ENCODE peak calls at places on chromosomes 4 and X, in eight cellular contexts. One of them, this sample, is unnamed.

GRCh38 chrX:149120459-149120858 is 384.6 kb downstream of the IDS start:
- DNase-seq in heart left ventricle: no peak
- DNase-seq in stimulated activated CD4-positive, alpha-beta T cell treated with anti-CD3 and anti-CD28 coated beads, Interleukin-4, amount 100 ng/mL, for 48 hours: no peak
- DNase-seq in M059J: no peak
- DNase-seq in fibroblast of villous mesenchyme: no peak
- DNase-seq in left ventricle myocardium inferior: no peak
- DNase-seq in activated CD8-positive, alpha-beta memory T cell treated with anti-CD3 and anti-CD28 coated beads, Interleukin-2, amount 50 U/mL, for 4 hours: no peak
- DNase-seq in spleen: no peak
- DNase-seq in this sample: no peak

GRCh38 chr4:188986271-188986689 is 847.0 kb downstream of the TRIML1 start:
- DNase-seq in heart left ventricle: no peak
- DNase-seq in stimulated activated CD4-positive, alpha-beta T cell treated with anti-CD3 and anti-CD28 coated beads, Interleukin-4, amount 100 ng/mL, for 48 hours: no peak
- DNase-seq in M059J: peak
- DNase-seq in fibroblast of villous mesenchyme: peak
- DNase-seq in left ventricle myocardium inferior: no peak
- DNase-seq in activated CD8-positive, alpha-beta memory T cell treated with anti-CD3 and anti-CD28 coated beads, Interleukin-2, amount 50 U/mL, for 4 hours: no peak
- DNase-seq in spleen: no peak
- DNase-seq in this sample: no peak

GRCh38 chrX:9500584-9500983 is 35.7 kb downstream of the TBL1X start:
- DNase-seq in heart left ventricle: no peak
- DNase-seq in stimulated activated CD4-positive, alpha-beta T cell treated with anti-CD3 and anti-CD28 coated beads, Interleukin-4, amount 100 ng/mL, for 48 hours: no peak
- DNase-seq in M059J: no peak
- DNase-seq in fibroblast of villous mesenchyme: no peak
- DNase-seq in left ventricle myocardium inferior: no peak
- DNase-seq in activated CD8-positive, alpha-beta memory T cell treated with anti-CD3 and anti-CD28 coated beads, Interleukin-2, amount 50 U/mL, for 4 hours: no peak
- DNase-seq in spleen: no peak
- DNase-seq in this sample: no peak

GRCh38 chr4:152468408-152468807 is 67.5 kb downstream of the FBXW7 start:
- DNase-seq in heart left ventricle: no peak
- DNase-seq in stimulated activated CD4-positive, alpha-beta T cell treated with anti-CD3 and anti-CD28 coated beads, Interleukin-4, amount 100 ng/mL, for 48 hours: no peak
- DNase-seq in M059J: no peak
- DNase-seq in fibroblast of villous mesenchyme: no peak
- DNase-seq in left ventricle myocardium inferior: no peak
- DNase-seq in activated CD8-positive, alpha-beta memory T cell treated with anti-CD3 and anti-CD28 coated beads, Interleukin-2, amount 50 U/mL, for 4 hours: no peak
- DNase-seq in spleen: no peak
- DNase-seq in this sample: no peak

GRCh38 chr4:113686950-113687718 is 74.4 kb downstream of the CAMK2D start:
- DNase-seq in heart left ventricle: no peak
- DNase-seq in stimulated activated CD4-positive, alpha-beta T cell treated with anti-CD3 and anti-CD28 coated beads, Interleukin-4, amount 100 ng/mL, for 48 hours: no peak
- DNase-seq in M059J: peak
- DNase-seq in fibroblast of villous mesenchyme: no peak
- DNase-seq in left ventricle myocardium inferior: no peak
- DNase-seq in activated CD8-positive, alpha-beta memory T cell treated with anti-CD3 and anti-CD28 coated beads, Interleukin-2, amount 50 U/mL, for 4 hours: no peak
- DNase-seq in spleen: no peak
- DNase-seq in this sample: no peak

GRCh38 chr4:39825741-39826231 is 127.8 kb downstream of the UBE2K start:
- DNase-seq in heart left ventricle: no peak
- DNase-seq in stimulated activated CD4-positive, alpha-beta T cell treated with anti-CD3 and anti-CD28 coated beads, Interleukin-4, amount 100 ng/mL, for 48 hours: no peak
- DNase-seq in M059J: peak
- DNase-seq in fibroblast of villous mesenchyme: peak
- DNase-seq in left ventricle myocardium inferior: no peak
- DNase-seq in activated CD8-positive, alpha-beta memory T cell treated with anti-CD3 and anti-CD28 coated beads, Interleukin-2, amount 50 U/mL, for 4 hours: no peak
- DNase-seq in spleen: no peak
- DNase-seq in this sample: no peak

GRCh38 chrX:32116047-32116446 is 1044.2 kb upstream of the FTHL17 start:
- DNase-seq in heart left ventricle: no peak
- DNase-seq in stimulated activated CD4-positive, alpha-beta T cell treated with anti-CD3 and anti-CD28 coated beads, Interleukin-4, amount 100 ng/mL, for 48 hours: no peak
- DNase-seq in M059J: no peak
- DNase-seq in fibroblast of villous mesenchyme: no peak
- DNase-seq in left ventricle myocardium inferior: no peak
- DNase-seq in activated CD8-positive, alpha-beta memory T cell treated with anti-CD3 and anti-CD28 coated beads, Interleukin-2, amount 50 U/mL, for 4 hours: no peak
- DNase-seq in spleen: no peak
- DNase-seq in this sample: no peak

GRCh38 chr4:165364452-165365080 is 14.2 kb upstream of the CPE start:
- DNase-seq in heart left ventricle: no peak
- DNase-seq in stimulated activated CD4-positive, alpha-beta T cell treated with anti-CD3 and anti-CD28 coated beads, Interleukin-4, amount 100 ng/mL, for 48 hours: no peak
- DNase-seq in M059J: peak
- DNase-seq in fibroblast of villous mesenchyme: peak
- DNase-seq in left ventricle myocardium inferior: no peak
- DNase-seq in activated CD8-positive, alpha-beta memory T cell treated with anti-CD3 and anti-CD28 coated beads, Interleukin-2, amount 50 U/mL, for 4 hours: no peak
- DNase-seq in spleen: no peak
- DNase-seq in this sample: no peak

GRCh38 chrX:150329888-150330287 is 33.2 kb upstream of the MAMLD1 start:
- DNase-seq in heart left ventricle: no peak
- DNase-seq in stimulated activated CD4-positive, alpha-beta T cell treated with anti-CD3 and anti-CD28 coated beads, Interleukin-4, amount 100 ng/mL, for 48 hours: no peak
- DNase-seq in M059J: no peak
- DNase-seq in fibroblast of villous mesenchyme: no peak
- DNase-seq in left ventricle myocardium inferior: no peak
- DNase-seq in activated CD8-positive, alpha-beta memory T cell treated with anti-CD3 and anti-CD28 coated beads, Interleukin-2, amount 50 U/mL, for 4 hours: no peak
- DNase-seq in spleen: no peak
- DNase-seq in this sample: no peak

GRCh38 chrX:74349387-74349786 is 45.4 kb downstream of the ZCCHC13 start:
- DNase-seq in heart left ventricle: no peak
- DNase-seq in stimulated activated CD4-positive, alpha-beta T cell treated with anti-CD3 and anti-CD28 coated beads, Interleukin-4, amount 100 ng/mL, for 48 hours: no peak
- DNase-seq in M059J: peak
- DNase-seq in fibroblast of villous mesenchyme: peak
- DNase-seq in left ventricle myocardium inferior: no peak
- DNase-seq in activated CD8-positive, alpha-beta memory T cell treated with anti-CD3 and anti-CD28 coated beads, Interleukin-2, amount 50 U/mL, for 4 hours: no peak
- DNase-seq in spleen: no peak
- DNase-seq in this sample: no peak

GRCh38 chr4:4480205-4480604 is 61.6 kb downstream of the STX18 start:
- DNase-seq in heart left ventricle: no peak
- DNase-seq in stimulated activated CD4-positive, alpha-beta T cell treated with anti-CD3 and anti-CD28 coated beads, Interleukin-4, amount 100 ng/mL, for 48 hours: no peak
- DNase-seq in M059J: no peak
- DNase-seq in fibroblast of villous mesenchyme: no peak
- DNase-seq in left ventricle myocardium inferior: no peak
- DNase-seq in activated CD8-positive, alpha-beta memory T cell treated with anti-CD3 and anti-CD28 coated beads, Interleukin-2, amount 50 U/mL, for 4 hours: no peak
- DNase-seq in spleen: no peak
- DNase-seq in this sample: no peak

GRCh38 chr4:116618638-116619037 is 466.7 kb downstream of the TRAM1L1 start:
- DNase-seq in heart left ventricle: no peak
- DNase-seq in stimulated activated CD4-positive, alpha-beta T cell treated with anti-CD3 and anti-CD28 coated beads, Interleukin-4, amount 100 ng/mL, for 48 hours: no peak
- DNase-seq in M059J: no peak
- DNase-seq in fibroblast of villous mesenchyme: no peak
- DNase-seq in left ventricle myocardium inferior: no peak
- DNase-seq in activated CD8-positive, alpha-beta memory T cell treated with anti-CD3 and anti-CD28 coated beads, Interleukin-2, amount 50 U/mL, for 4 hours: no peak
- DNase-seq in spleen: no peak
- DNase-seq in this sample: no peak

GRCh38 chrX:17670874-17671273 is 66.4 kb upstream of the SCML1 start:
- DNase-seq in heart left ventricle: no peak
- DNase-seq in stimulated activated CD4-positive, alpha-beta T cell treated with anti-CD3 and anti-CD28 coated beads, Interleukin-4, amount 100 ng/mL, for 48 hours: no peak
- DNase-seq in M059J: no peak
- DNase-seq in fibroblast of villous mesenchyme: no peak
- DNase-seq in left ventricle myocardium inferior: no peak
- DNase-seq in activated CD8-positive, alpha-beta memory T cell treated with anti-CD3 and anti-CD28 coated beads, Interleukin-2, amount 50 U/mL, for 4 hours: no peak
- DNase-seq in spleen: no peak
- DNase-seq in this sample: no peak

GRCh38 chr4:87025614-87026041 is 90.8 kb downstream of the AFF1 start:
- DNase-seq in heart left ventricle: no peak
- DNase-seq in stimulated activated CD4-positive, alpha-beta T cell treated with anti-CD3 and anti-CD28 coated beads, Interleukin-4, amount 100 ng/mL, for 48 hours: no peak
- DNase-seq in M059J: no peak
- DNase-seq in fibroblast of villous mesenchyme: no peak
- DNase-seq in left ventricle myocardium inferior: no peak
- DNase-seq in activated CD8-positive, alpha-beta memory T cell treated with anti-CD3 and anti-CD28 coated beads, Interleukin-2, amount 50 U/mL, for 4 hours: no peak
- DNase-seq in spleen: no peak
- DNase-seq in this sample: no peak

GRCh38 chrX:20361081-20361889 is 94.6 kb upstream of the RPS6KA3 start:
- DNase-seq in heart left ventricle: no peak
- DNase-seq in stimulated activated CD4-positive, alpha-beta T cell treated with anti-CD3 and anti-CD28 coated beads, Interleukin-4, amount 100 ng/mL, for 48 hours: no peak
- DNase-seq in M059J: peak
- DNase-seq in fibroblast of villous mesenchyme: peak
- DNase-seq in left ventricle myocardium inferior: peak
- DNase-seq in activated CD8-positive, alpha-beta memory T cell treated with anti-CD3 and anti-CD28 coated beads, Interleukin-2, amount 50 U/mL, for 4 hours: no peak
- DNase-seq in spleen: no peak
- DNase-seq in this sample: no peak

GRCh38 chrX:154436597-154437397 is at the start of gene GDI1:
- DNase-seq in heart left ventricle: peak
- DNase-seq in stimulated activated CD4-positive, alpha-beta T cell treated with anti-CD3 and anti-CD28 coated beads, Interleukin-4, amount 100 ng/mL, for 48 hours: peak
- DNase-seq in M059J: peak
- DNase-seq in fibroblast of villous mesenchyme: peak
- DNase-seq in left ventricle myocardium inferior: peak
- DNase-seq in activated CD8-positive, alpha-beta memory T cell treated with anti-CD3 and anti-CD28 coated beads, Interleukin-2, amount 50 U/mL, for 4 hours: peak
- DNase-seq in spleen: peak
- DNase-seq in this sample: peak

GRCh38 chr4:84647307-84647884 is 64.5 kb downstream of the CDS1 start:
- DNase-seq in heart left ventricle: no peak
- DNase-seq in stimulated activated CD4-positive, alpha-beta T cell treated with anti-CD3 and anti-CD28 coated beads, Interleukin-4, amount 100 ng/mL, for 48 hours: no peak
- DNase-seq in M059J: no peak
- DNase-seq in fibroblast of villous mesenchyme: peak
- DNase-seq in left ventricle myocardium inferior: no peak
- DNase-seq in activated CD8-positive, alpha-beta memory T cell treated with anti-CD3 and anti-CD28 coated beads, Interleukin-2, amount 50 U/mL, for 4 hours: no peak
- DNase-seq in spleen: no peak
- DNase-seq in this sample: no peak

GRCh38 chrX:154132366-154132765 is 11.7 kb upstream of the OPN1LW start:
- DNase-seq in heart left ventricle: no peak
- DNase-seq in stimulated activated CD4-positive, alpha-beta T cell treated with anti-CD3 and anti-CD28 coated beads, Interleukin-4, amount 100 ng/mL, for 48 hours: no peak
- DNase-seq in M059J: no peak
- DNase-seq in fibroblast of villous mesenchyme: no peak
- DNase-seq in left ventricle myocardium inferior: no peak
- DNase-seq in activated CD8-positive, alpha-beta memory T cell treated with anti-CD3 and anti-CD28 coated beads, Interleukin-2, amount 50 U/mL, for 4 hours: no peak
- DNase-seq in spleen: no peak
- DNase-seq in this sample: no peak

GRCh38 chrX:18654873-18655836 is 16.8 kb downstream of the RS1 start:
- DNase-seq in heart left ventricle: no peak
- DNase-seq in stimulated activated CD4-positive, alpha-beta T cell treated with anti-CD3 and anti-CD28 coated beads, Interleukin-4, amount 100 ng/mL, for 48 hours: no peak
- DNase-seq in M059J: peak
- DNase-seq in fibroblast of villous mesenchyme: peak
- DNase-seq in left ventricle myocardium inferior: no peak
- DNase-seq in activated CD8-positive, alpha-beta memory T cell treated with anti-CD3 and anti-CD28 coated beads, Interleukin-2, amount 50 U/mL, for 4 hours: no peak
- DNase-seq in spleen: no peak
- DNase-seq in this sample: no peak

GRCh38 chr4:108080752-108081151 is 88.0 kb downstream of the LEF1 start:
- DNase-seq in heart left ventricle: no peak
- DNase-seq in stimulated activated CD4-positive, alpha-beta T cell treated with anti-CD3 and anti-CD28 coated beads, Interleukin-4, amount 100 ng/mL, for 48 hours: peak
- DNase-seq in M059J: no peak
- DNase-seq in fibroblast of villous mesenchyme: no peak
- DNase-seq in left ventricle myocardium inferior: no peak
- DNase-seq in activated CD8-positive, alpha-beta memory T cell treated with anti-CD3 and anti-CD28 coated beads, Interleukin-2, amount 50 U/mL, for 4 hours: peak
- DNase-seq in spleen: no peak
- DNase-seq in this sample: no peak

GRCh38 chr4:166169111-166169510 is 296.1 kb downstream of the TLL1 start:
- DNase-seq in heart left ventricle: no peak
- DNase-seq in stimulated activated CD4-positive, alpha-beta T cell treated with anti-CD3 and anti-CD28 coated beads, Interleukin-4, amount 100 ng/mL, for 48 hours: no peak
- DNase-seq in M059J: peak
- DNase-seq in fibroblast of villous mesenchyme: peak
- DNase-seq in left ventricle myocardium inferior: no peak
- DNase-seq in activated CD8-positive, alpha-beta memory T cell treated with anti-CD3 and anti-CD28 coated beads, Interleukin-2, amount 50 U/mL, for 4 hours: no peak
- DNase-seq in spleen: no peak
- DNase-seq in this sample: no peak

GRCh38 chr4:182914357-182914756 is 2.8 kb downstream of the DCTD start:
- DNase-seq in heart left ventricle: no peak
- DNase-seq in stimulated activated CD4-positive, alpha-beta T cell treated with anti-CD3 and anti-CD28 coated beads, Interleukin-4, amount 100 ng/mL, for 48 hours: no peak
- DNase-seq in M059J: no peak
- DNase-seq in fibroblast of villous mesenchyme: no peak
- DNase-seq in left ventricle myocardium inferior: no peak
- DNase-seq in activated CD8-positive, alpha-beta memory T cell treated with anti-CD3 and anti-CD28 coated beads, Interleukin-2, amount 50 U/mL, for 4 hours: no peak
- DNase-seq in spleen: no peak
- DNase-seq in this sample: no peak

GRCh38 chrX:49230500-49231232 is 2.5 kb downstream of the CACNA1F start:
- DNase-seq in heart left ventricle: peak
- DNase-seq in stimulated activated CD4-positive, alpha-beta T cell treated with anti-CD3 and anti-CD28 coated beads, Interleukin-4, amount 100 ng/mL, for 48 hours: peak
- DNase-seq in M059J: no peak
- DNase-seq in fibroblast of villous mesenchyme: no peak
- DNase-seq in left ventricle myocardium inferior: peak
- DNase-seq in activated CD8-positive, alpha-beta memory T cell treated with anti-CD3 and anti-CD28 coated beads, Interleukin-2, amount 50 U/mL, for 4 hours: peak
- DNase-seq in spleen: peak
- DNase-seq in this sample: peak

GRCh38 chr4:109214622-109215350 is 87.7 kb downstream of the COL25A1 start:
- DNase-seq in heart left ventricle: no peak
- DNase-seq in stimulated activated CD4-positive, alpha-beta T cell treated with anti-CD3 and anti-CD28 coated beads, Interleukin-4, amount 100 ng/mL, for 48 hours: no peak
- DNase-seq in M059J: no peak
- DNase-seq in fibroblast of villous mesenchyme: no peak
- DNase-seq in left ventricle myocardium inferior: no peak
- DNase-seq in activated CD8-positive, alpha-beta memory T cell treated with anti-CD3 and anti-CD28 coated beads, Interleukin-2, amount 50 U/mL, for 4 hours: no peak
- DNase-seq in spleen: no peak
- DNase-seq in this sample: no peak

GRCh38 chrX:15269120-15269519 is 763 bp downstream of the ASB9 start:
- DNase-seq in heart left ventricle: no peak
- DNase-seq in stimulated activated CD4-positive, alpha-beta T cell treated with anti-CD3 and anti-CD28 coated beads, Interleukin-4, amount 100 ng/mL, for 48 hours: no peak
- DNase-seq in M059J: no peak
- DNase-seq in fibroblast of villous mesenchyme: no peak
- DNase-seq in left ventricle myocardium inferior: no peak
- DNase-seq in activated CD8-positive, alpha-beta memory T cell treated with anti-CD3 and anti-CD28 coated beads, Interleukin-2, amount 50 U/mL, for 4 hours: no peak
- DNase-seq in spleen: no peak
- DNase-seq in this sample: no peak

GRCh38 chrX:15349046-15349445 is 13.7 kb upstream of the PIGA start:
- DNase-seq in heart left ventricle: peak
- DNase-seq in stimulated activated CD4-positive, alpha-beta T cell treated with anti-CD3 and anti-CD28 coated beads, Interleukin-4, amount 100 ng/mL, for 48 hours: no peak
- DNase-seq in M059J: peak
- DNase-seq in fibroblast of villous mesenchyme: peak
- DNase-seq in left ventricle myocardium inferior: no peak
- DNase-seq in activated CD8-positive, alpha-beta memory T cell treated with anti-CD3 and anti-CD28 coated beads, Interleukin-2, amount 50 U/mL, for 4 hours: no peak
- DNase-seq in spleen: no peak
- DNase-seq in this sample: peak

GRCh38 chr4:81436096-81436495 is 35.6 kb downstream of the RASGEF1B start:
- DNase-seq in heart left ventricle: no peak
- DNase-seq in stimulated activated CD4-positive, alpha-beta T cell treated with anti-CD3 and anti-CD28 coated beads, Interleukin-4, amount 100 ng/mL, for 48 hours: no peak
- DNase-seq in M059J: no peak
- DNase-seq in fibroblast of villous mesenchyme: no peak
- DNase-seq in left ventricle myocardium inferior: no peak
- DNase-seq in activated CD8-positive, alpha-beta memory T cell treated with anti-CD3 and anti-CD28 coated beads, Interleukin-2, amount 50 U/mL, for 4 hours: no peak
- DNase-seq in spleen: no peak
- DNase-seq in this sample: no peak